ENCODE peak calls at places on chromosomes 4 and X, in five cellular contexts. Z is GDM1; M is epithelial cell of esophagus; B is neuronal stem cell; E is activated T-cell treated with anti-CD3 and anti-CD28 coated beads, Interleukin-2, amount 50 U/mL, for 72 hours. K is an unnamed sample.

GRCh38 chrX:135396109-135396508 is 25.6 kb upstream of the SMIM10L2A start:
- DNase-seq in Z (no peak), E (no peak), M (peak), B (no peak), K (peak)

GRCh38 chr4:1793496-1793840 is 375 bp downstream of the FGFR3 start:
- DNase-seq in B (no peak), M (peak), Z (no peak), E (peak), K (peak)

GRCh38 chr4:82704156-82704555 is 94.4 kb downstream of the SCD5 start:
- DNase-seq in M (no peak), Z (no peak), E (no peak), B (no peak), K (no peak)

GRCh38 chr4:108433832-108434231 is 186.5 kb upstream of the RPL34 start:
- DNase-seq in M (peak), E (peak), B (no peak), Z (no peak), K (peak)

GRCh38 chr4:740656-741282 is 35.1 kb downstream of the PCGF3 start:
- DNase-seq in M (no peak), B (no peak), E (no peak), Z (no peak), K (peak)

GRCh38 chrX:40922307-40922706 is 162.9 kb upstream of the USP9X start:
- DNase-seq in B (no peak), M (peak), E (no peak), Z (no peak), K (peak)

GRCh38 chr4:47786958-47787370 is 50.9 kb downstream of the CORIN start:
- DNase-seq in B (no peak), Z (no peak), E (no peak), M (no peak), K (no peak)

GRCh38 chr4:152696764-152697250 is 17.0 kb upstream of the TMEM154 start:
- DNase-seq in B (no peak), M (peak), Z (no peak), E (peak), K (peak)

GRCh38 chr4:96593422-96593821 is 753.5 kb downstream of the PDHA2 start:
- DNase-seq in E (no peak), Z (no peak), B (no peak), M (no peak), K (peak)

K was measured in PC-3.